ENCODE peak calls at places on chromosome 14, in nine cellular contexts. H is sciatic nerve; L is hepatocyte; E is NCI-H510A; S is GM03348; N is body of pancreas; C is effector CD4-positive, alpha-beta T cell; B is kidney tubule cell; O is fibroblast of the conjunctiva. P is an unnamed sample.

GRCh38 chr14:96081767-96082400 is 42.7 kb downstream of the C14orf132 start:
- DNase-seq in B (no peak), E (no peak), L (no peak), C (no peak), S (no peak), N (no peak), O (no peak), H (peak), P (no peak)

GRCh38 chr14:73861060-73861459 is 9.4 kb downstream of the PTGR2 start:
- DNase-seq in L (no peak), N (no peak), C (no peak), O (no peak), H (no peak), S (no peak), B (no peak), E (no peak), P (no peak)

GRCh38 chr14:99035712-99036593 is 236.0 kb downstream of the BCL11B start:
- DNase-seq in C (no peak), E (no peak), H (peak), N (peak), S (peak), B (peak), L (peak), O (peak), P (peak)

GRCh38 chr14:102782974-102783373 is 5.7 kb downstream of the TRAF3 start:
- DNase-seq in E (no peak), N (no peak), H (no peak), O (no peak), C (no peak), B (no peak), L (no peak), S (no peak), P (no peak)

GRCh38 chr14:68468437-68469207 is 324.2 kb downstream of the ZFP36L1 start:
- DNase-seq in L (peak), B (peak), H (no peak), C (no peak), S (peak), E (no peak), O (no peak), N (no peak), P (no peak)

GRCh38 chr14:20969336-20969735 is 14.0 kb downstream of the RNASE2 start:
- DNase-seq in N (no peak), C (no peak), H (no peak), E (no peak), S (no peak), B (no peak), O (no peak), L (no peak), P (no peak)

GRCh38 chr14:65019944-65020566 is 33.4 kb downstream of the FNTB start:
- DNase-seq in B (peak), S (peak), O (peak), E (peak), N (peak), L (peak), H (no peak), C (no peak), P (peak)

GRCh38 chr14:100424504-100425453 is 101.6 kb downstream of the SLC25A47 start:
- DNase-seq in L (no peak), C (no peak), B (peak), O (no peak), E (no peak), N (peak), S (no peak), H (no peak), P (no peak)

GRCh38 chr14:99829450-99829849 is 36.2 kb downstream of the EML1 start:
- DNase-seq in S (no peak), H (no peak), E (no peak), O (no peak), B (no peak), N (no peak), C (no peak), L (no peak), P (no peak)

GRCh38 chr14:45651906-45652305 is 398.9 kb upstream of the MIS18BP1 start:
- DNase-seq in B (no peak), E (no peak), H (no peak), L (no peak), O (no peak), N (no peak), C (no peak), S (no peak), P (peak)

GRCh38 chr14:26597136-26598080 is at the start of gene NOVA1:
- DNase-seq in S (peak), B (peak), O (no peak), N (peak), E (peak), C (no peak), L (peak), H (peak), P (no peak)

GRCh38 chr14:50821471-50822464 is 9.2 kb downstream of the NIN start:
- DNase-seq in L (no peak), B (no peak), O (no peak), N (peak), E (no peak), S (no peak), H (no peak), C (peak), P (no peak)

P was measured in skeletal muscle cell.